ENCODE peak calls at places on chromosomes 4 and X, in nine cellular contexts. A, K, J, P, R, N, F, E and D are unnamed samples.

GRCh38 chr4:176729489-176729888 is 63.2 kb downstream of the VEGFC start:
- DNase-seq in A (no peak), K (no peak), J (no peak), P (no peak), R (no peak), N (no peak), F (no peak), E (no peak), D (no peak)

GRCh38 chrX:291411-291901 is 10.3 kb downstream of the PLCXD1 start:
- DNase-seq in A (no peak), K (no peak), J (no peak), P (no peak), R (no peak), N (no peak), F (no peak), E (no peak), D (no peak)

GRCh38 chr4:98522603-98523395 is 135.6 kb downstream of the TSPAN5 start:
- DNase-seq in A (no peak), K (no peak), J (no peak), P (no peak), R (no peak), N (no peak), F (no peak), E (no peak), D (no peak)

GRCh38 chr4:109368661-109369060 is 65.0 kb upstream of the SEC24B start:
- DNase-seq in A (no peak), K (no peak), J (no peak), P (no peak), R (no peak), N (no peak), F (no peak), E (no peak), D (no peak)

GRCh38 chr4:77465271-77465670 is 140.3 kb upstream of the CXCL13 start:
- DNase-seq in A (peak), K (no peak), J (no peak), P (no peak), R (no peak), N (no peak), F (no peak), E (no peak), D (no peak)

GRCh38 chr4:72613959-72614358 is 44.9 kb upstream of the ADAMTS3 start:
- DNase-seq in A (no peak), K (no peak), J (no peak), P (no peak), R (no peak), N (no peak), F (no peak), E (no peak), D (no peak)

GRCh38 chr4:107743532-107743931 is 23.5 kb upstream of the PAPSS1 start:
- DNase-seq in A (no peak), K (no peak), J (no peak), P (no peak), R (no peak), N (no peak), F (no peak), E (no peak), D (no peak)

GRCh38 chr4:111639876-111640275 is 505.4 kb upstream of the FAM241A start:
- DNase-seq in A (no peak), K (no peak), J (no peak), P (no peak), R (no peak), N (no peak), F (no peak), E (no peak), D (no peak)

GRCh38 chr4:39754309-39754708 is 56.4 kb downstream of the UBE2K start:
- DNase-seq in A (no peak), K (no peak), J (no peak), P (no peak), R (no peak), N (no peak), F (no peak), E (no peak), D (no peak)

GRCh38 chrX:38804481-38805293 is 3.4 kb downstream of the MID1IP1 start:
- DNase-seq in A (peak), K (peak), J (no peak), P (no peak), R (peak), N (peak), F (no peak), E (no peak), D (no peak)

GRCh38 chrX:19964017-19964710 is 26.7 kb downstream of the BCLAF3 start:
- DNase-seq in A (no peak), K (no peak), J (no peak), P (no peak), R (no peak), N (no peak), F (no peak), E (no peak), D (no peak)

GRCh38 chrX:32825009-32825408 is 386.3 kb downstream of the DMD start:
- DNase-seq in A (no peak), K (no peak), J (no peak), P (no peak), R (no peak), N (no peak), F (no peak), E (no peak), D (no peak)

GRCh38 chrX:130299279-130300009 is 30.7 kb upstream of the ZNF280C start:
- DNase-seq in A (peak), K (peak), J (no peak), P (no peak), R (no peak), N (no peak), F (no peak), E (no peak), D (no peak)

GRCh38 chrX:24150051-24150790 is 692 bp downstream of the ZFX start:
- DNase-seq in A (peak), K (peak), J (peak), P (peak), R (peak), N (peak), F (peak), E (peak), D (peak)

GRCh38 chr4:88818650-88819470 is 121.2 kb upstream of the NAP1L5 start:
- DNase-seq in A (peak), K (peak), J (no peak), P (no peak), R (peak), N (peak), F (peak), E (peak), D (peak)

GRCh38 chrX:131264665-131265064 is 24.4 kb downstream of the IGSF1 start:
- DNase-seq in A (no peak), K (no peak), J (no peak), P (no peak), R (no peak), N (no peak), F (no peak), E (no peak), D (no peak)

GRCh38 chr4:6768539-6768905 is 14.0 kb upstream of the KIAA0232 start:
- DNase-seq in A (no peak), K (no peak), J (no peak), P (no peak), R (no peak), N (no peak), F (no peak), E (no peak), D (no peak)

GRCh38 chr4:170109586-170110289 is 20.0 kb upstream of the AADAT start:
- DNase-seq in A (no peak), K (no peak), J (no peak), P (no peak), R (no peak), N (no peak), F (peak), E (no peak), D (no peak)

GRCh38 chr4:6464842-6465588 is 7.4 kb downstream of the PPP2R2C start:
- DNase-seq in A (no peak), K (no peak), J (no peak), P (peak), R (no peak), N (no peak), F (peak), E (no peak), D (no peak)

GRCh38 chr4:185508162-185508561 is 27.1 kb downstream of the PDLIM3 start:
- DNase-seq in A (no peak), K (peak), J (no peak), P (no peak), R (no peak), N (no peak), F (peak), E (no peak), D (no peak)

GRCh38 chr4:153137677-153138630 is 66.3 kb upstream of the TRIM2 start:
- DNase-seq in A (no peak), K (no peak), J (no peak), P (no peak), R (no peak), N (no peak), F (no peak), E (no peak), D (no peak)

GRCh38 chrX:106891762-106892161 is 11.4 kb downstream of the RIPPLY1 start:
- DNase-seq in A (no peak), K (no peak), J (no peak), P (no peak), R (no peak), N (no peak), F (no peak), E (no peak), D (no peak)

GRCh38 chrX:53249387-53250042 is 24.5 kb upstream of the KDM5C start:
- DNase-seq in A (no peak), K (no peak), J (no peak), P (no peak), R (no peak), N (no peak), F (no peak), E (no peak), D (no peak)

GRCh38 chr4:76641351-76641750 is 206.3 kb downstream of the SHROOM3 start:
- DNase-seq in A (no peak), K (peak), J (no peak), P (no peak), R (no peak), N (peak), F (no peak), E (peak), D (no peak)

GRCh38 chr4:7423801-7424552 is 10.8 kb downstream of the PSAPL1 start:
- DNase-seq in A (no peak), K (no peak), J (no peak), P (no peak), R (no peak), N (no peak), F (no peak), E (no peak), D (no peak)

GRCh38 chr4:141275834-141276233 is 55.1 kb downstream of the ZNF330 start:
- DNase-seq in A (no peak), K (no peak), J (no peak), P (no peak), R (no peak), N (no peak), F (no peak), E (no peak), D (no peak)

GRCh38 chr4:75895744-75896314 is 6.4 kb downstream of the PPEF2 start:
- DNase-seq in A (peak), K (peak), J (no peak), P (peak), R (no peak), N (peak), F (peak), E (peak), D (peak)

GRCh38 chr4:182015893-182016292 is 227.3 kb upstream of the TENM3 start:
- DNase-seq in A (no peak), K (no peak), J (no peak), P (no peak), R (no peak), N (no peak), F (no peak), E (no peak), D (no peak)

GRCh38 chrX:129239371-129239770 is 283.9 kb downstream of the SMARCA1 start:
- DNase-seq in A (no peak), K (no peak), J (no peak), P (no peak), R (no peak), N (no peak), F (no peak), E (no peak), D (peak)

GRCh38 chrX:107674480-107675364 is 46.4 kb downstream of the PRPS1 start:
- DNase-seq in A (no peak), K (no peak), J (no peak), P (no peak), R (peak), N (no peak), F (no peak), E (no peak), D (peak)

GRCh38 chr4:4847011-4847410 is 12.5 kb upstream of the MSX1 start:
- DNase-seq in A (no peak), K (no peak), J (no peak), P (no peak), R (no peak), N (no peak), F (no peak), E (no peak), D (no peak)

GRCh38 chr4:5705672-5706310 is 2.6 kb downstream of the EVC2 start:
- DNase-seq in A (no peak), K (no peak), J (no peak), P (no peak), R (no peak), N (no peak), F (no peak), E (no peak), D (no peak)

GRCh38 chr4:48360285-48360965 is 19.1 kb downstream of the SLAIN2 start:
- DNase-seq in A (no peak), K (no peak), J (no peak), P (no peak), R (no peak), N (no peak), F (no peak), E (no peak), D (no peak)

GRCh38 chrX:48715066-48715465 is 18.5 kb downstream of the SUV39H1 start:
- DNase-seq in A (no peak), K (no peak), J (no peak), P (no peak), R (no peak), N (no peak), F (no peak), E (no peak), D (no peak)

GRCh38 chrX:101203782-101204351 is 15.7 kb upstream of the DRP2 start:
- DNase-seq in A (no peak), K (no peak), J (no peak), P (no peak), R (no peak), N (no peak), F (no peak), E (no peak), D (no peak)

GRCh38 chr4:126779446-126780166 is 853.2 kb upstream of the INTU start:
- DNase-seq in A (no peak), K (no peak), J (no peak), P (no peak), R (no peak), N (no peak), F (no peak), E (no peak), D (no peak)